ENCODE peak calls at places on chromosomes 4 and X, in eight cellular contexts. H, N, K, W, U, D, Z and O are unnamed samples.

GRCh38 chr4:123418486-123418931 is 21.9 kb downstream of the SPRY1 start:
- DNase-seq in H (peak; percentile 76), N (peak; percentile 88), K (no peak), W (no peak), U (no peak), D (no peak), Z (no peak), O (no peak)

GRCh38 chr4:149161247-149161646 is 654.4 kb downstream of the IQCM start:
- DNase-seq in H (no peak), N (no peak), K (no peak), W (no peak), U (no peak), D (no peak), Z (no peak), O (no peak)

GRCh38 chrX:39675619-39676018 is 422.1 kb downstream of the BCOR start:
- DNase-seq in H (no peak), N (peak; percentile 79), K (no peak), W (peak; percentile 44), U (no peak), D (no peak), Z (peak; percentile 44), O (peak; percentile 24)

GRCh38 chr4:24032371-24032989 is 142.6 kb upstream of the PPARGC1A start:
- DNase-seq in H (no peak), N (peak; percentile 4), K (no peak), W (no peak), U (no peak), D (peak; percentile 27), Z (no peak), O (peak; percentile 8)

GRCh38 chr4:10083331-10083769 is 33.2 kb downstream of the WDR1 start:
- DNase-seq in H (no peak), N (no peak), K (peak; percentile 20), W (no peak), U (no peak), D (no peak), Z (no peak), O (peak; percentile 3)

GRCh38 chr4:25928956-25929336 is 14.9 kb downstream of the SMIM20 start:
- DNase-seq in H (no peak), N (peak; percentile 42), K (no peak), W (no peak), U (no peak), D (no peak), Z (no peak), O (no peak)

GRCh38 chr4:114108869-114109268 is 129.4 kb upstream of the ARSJ start:
- DNase-seq in H (no peak), N (peak; percentile 82), K (no peak), W (no peak), U (no peak), D (peak; percentile 28), Z (no peak), O (no peak)

GRCh38 chr4:1383728-1384591 is 22.3 kb downstream of the NKX1-1 start:
- DNase-seq in H (no peak), N (no peak), K (no peak), W (no peak), U (no peak), D (no peak), Z (no peak), O (no peak)

GRCh38 chr4:39044947-39045734 is 12.9 kb upstream of the TMEM156 start:
- DNase-seq in H (no peak), N (peak; percentile 31), K (no peak), W (no peak), U (no peak), D (peak; percentile 35), Z (peak; percentile 47), O (no peak)

GRCh38 chr4:139736257-139736626 is 70.6 kb downstream of the MGST2 start:
- DNase-seq in H (no peak), N (no peak), K (no peak), W (no peak), U (no peak), D (no peak), Z (no peak), O (no peak)

GRCh38 chr4:156779774-156780173 is 191.8 kb downstream of the PDGFC start:
- DNase-seq in H (no peak), N (peak; percentile 90), K (no peak), W (no peak), U (no peak), D (no peak), Z (no peak), O (no peak)